ENCODE peak calls at places on chromosome 1, in nine cellular contexts. One of them, this sample, is unnamed.
A peak's percentile ranks its signal among the peaks of the same experiment; 100 is the strongest.

GRCh38 chr1:153536618-153537375 is 1.0 kb upstream of the S100A6 start:
- DNase-seq in kidney epithelial cell: no peak
- DNase-seq in upper lobe of right lung: peak; percentile 81
- DNase-seq in GM04503: no peak
- DNase-seq in tibial artery: peak; percentile 43
- DNase-seq in caudate nucleus: no peak
- DNase-seq in activated CD4-positive, alpha-beta T cell treated with anti-CD3 and anti-CD28 coated beads, Interleukin-2, amount 10 ng/mL, durations not matched to agents 7 days and 5 days: no peak
- DNase-seq in neural progenitor cell: no peak
- DNase-seq in RWPE1: no peak
- DNase-seq in this sample: no peak

GRCh38 chr1:74534241-74534640 is 21.8 kb upstream of the LRRC53 start:
- DNase-seq in kidney epithelial cell: no peak
- DNase-seq in upper lobe of right lung: no peak
- DNase-seq in GM04503: peak; percentile 57
- DNase-seq in tibial artery: no peak
- DNase-seq in caudate nucleus: no peak
- DNase-seq in activated CD4-positive, alpha-beta T cell treated with anti-CD3 and anti-CD28 coated beads, Interleukin-2, amount 10 ng/mL, durations not matched to agents 7 days and 5 days: no peak
- DNase-seq in neural progenitor cell: no peak
- DNase-seq in RWPE1: no peak
- DNase-seq in this sample: no peak

GRCh38 chr1:80056179-80056578 is 1049.6 kb upstream of the ADGRL4 start:
- DNase-seq in kidney epithelial cell: no peak
- DNase-seq in upper lobe of right lung: no peak
- DNase-seq in GM04503: no peak
- DNase-seq in tibial artery: no peak
- DNase-seq in caudate nucleus: no peak
- DNase-seq in activated CD4-positive, alpha-beta T cell treated with anti-CD3 and anti-CD28 coated beads, Interleukin-2, amount 10 ng/mL, durations not matched to agents 7 days and 5 days: no peak
- DNase-seq in neural progenitor cell: no peak
- DNase-seq in RWPE1: peak; percentile 13
- DNase-seq in this sample: no peak

GRCh38 chr1:237070519-237070918 is 28.5 kb downstream of the RYR2 start:
- DNase-seq in kidney epithelial cell: no peak
- DNase-seq in upper lobe of right lung: no peak
- DNase-seq in GM04503: no peak
- DNase-seq in tibial artery: no peak
- DNase-seq in caudate nucleus: no peak
- DNase-seq in activated CD4-positive, alpha-beta T cell treated with anti-CD3 and anti-CD28 coated beads, Interleukin-2, amount 10 ng/mL, durations not matched to agents 7 days and 5 days: no peak
- DNase-seq in neural progenitor cell: no peak
- DNase-seq in RWPE1: no peak
- DNase-seq in this sample: no peak

GRCh38 chr1:156987715-156988114 is 57.8 kb downstream of the ARHGEF11 start:
- DNase-seq in kidney epithelial cell: no peak
- DNase-seq in upper lobe of right lung: no peak
- DNase-seq in GM04503: no peak
- DNase-seq in tibial artery: no peak
- DNase-seq in caudate nucleus: no peak
- DNase-seq in activated CD4-positive, alpha-beta T cell treated with anti-CD3 and anti-CD28 coated beads, Interleukin-2, amount 10 ng/mL, durations not matched to agents 7 days and 5 days: no peak
- DNase-seq in neural progenitor cell: no peak
- DNase-seq in RWPE1: no peak
- DNase-seq in this sample: no peak

GRCh38 chr1:210362526-210362925 is 33.8 kb downstream of the HHAT start:
- DNase-seq in kidney epithelial cell: no peak
- DNase-seq in upper lobe of right lung: no peak
- DNase-seq in GM04503: no peak
- DNase-seq in tibial artery: no peak
- DNase-seq in caudate nucleus: no peak
- DNase-seq in activated CD4-positive, alpha-beta T cell treated with anti-CD3 and anti-CD28 coated beads, Interleukin-2, amount 10 ng/mL, durations not matched to agents 7 days and 5 days: no peak
- DNase-seq in neural progenitor cell: no peak
- DNase-seq in RWPE1: no peak
- DNase-seq in this sample: no peak

GRCh38 chr1:214379254-214379970 is 98.5 kb downstream of the SMYD2 start:
- DNase-seq in kidney epithelial cell: no peak
- DNase-seq in upper lobe of right lung: no peak
- DNase-seq in GM04503: no peak
- DNase-seq in tibial artery: no peak
- DNase-seq in caudate nucleus: no peak
- DNase-seq in activated CD4-positive, alpha-beta T cell treated with anti-CD3 and anti-CD28 coated beads, Interleukin-2, amount 10 ng/mL, durations not matched to agents 7 days and 5 days: no peak
- DNase-seq in neural progenitor cell: no peak
- DNase-seq in RWPE1: no peak
- DNase-seq in this sample: no peak

GRCh38 chr1:225710804-225711203 is 57.9 kb upstream of the ENAH start:
- DNase-seq in kidney epithelial cell: peak; percentile 87
- DNase-seq in upper lobe of right lung: no peak
- DNase-seq in GM04503: peak; percentile 15
- DNase-seq in tibial artery: no peak
- DNase-seq in caudate nucleus: peak; percentile 13
- DNase-seq in activated CD4-positive, alpha-beta T cell treated with anti-CD3 and anti-CD28 coated beads, Interleukin-2, amount 10 ng/mL, durations not matched to agents 7 days and 5 days: no peak
- DNase-seq in neural progenitor cell: no peak
- DNase-seq in RWPE1: peak; percentile 94
- DNase-seq in this sample: no peak

GRCh38 chr1:119978018-119978505 is 81.7 kb upstream of the ADAM30 start:
- DNase-seq in kidney epithelial cell: no peak
- DNase-seq in upper lobe of right lung: no peak
- DNase-seq in GM04503: no peak
- DNase-seq in tibial artery: no peak
- DNase-seq in caudate nucleus: no peak
- DNase-seq in activated CD4-positive, alpha-beta T cell treated with anti-CD3 and anti-CD28 coated beads, Interleukin-2, amount 10 ng/mL, durations not matched to agents 7 days and 5 days: no peak
- DNase-seq in neural progenitor cell: no peak
- DNase-seq in RWPE1: no peak
- DNase-seq in this sample: no peak

This sample was measured in stimulated activated CD8-positive, alpha-beta memory T cell treated with anti-CD3 and anti-CD28 coated beads, Interleukin-7, amount 100 ng/mL, for 24 hours.